ENCODE peak calls at places on chromosomes 5 and 9, in seven cellular contexts. N is heart left ventricle, I is GM23338, Z is thoracic aorta, E is colonic mucosa, A is right cardiac atrium, S is tibial artery. M is an unnamed sample.
A peak's percentile ranks its signal among the peaks of the same experiment; 100 is the strongest.

GRCh38 chr9:115883467-115884329 is 269.9 kb upstream of the PAPPA start:
- DNase-seq in N (no peak), I (peak; percentile 80), Z (no peak), E (peak; percentile 23), A (no peak), S (no peak), M (no peak)

GRCh38 chr9:86445636-86446035 is 91.4 kb upstream of the TUT7 start:
- DNase-seq in N (no peak), I (no peak), Z (no peak), E (no peak), A (no peak), S (no peak), M (no peak)

GRCh38 chr5:64292611-64293215 is 127.1 kb downstream of the RNF180 start:
- DNase-seq in N (no peak), I (no peak), Z (no peak), E (no peak), A (peak; percentile 20), S (no peak), M (no peak)

GRCh38 chr5:122154910-122155309 is 25.6 kb downstream of the ZNF474 start:
- DNase-seq in N (no peak), I (no peak), Z (peak; percentile 40), E (no peak), A (no peak), S (peak; percentile 86), M (no peak)

GRCh38 chr9:131645078-131645776 is 94.6 kb downstream of the RAPGEF1 start:
- DNase-seq in N (no peak), I (no peak), Z (no peak), E (no peak), A (no peak), S (no peak), M (no peak)

GRCh38 chr5:115377468-115378217 is 81.2 kb upstream of the CCDC112 start:
- DNase-seq in N (no peak), I (no peak), Z (no peak), E (no peak), A (no peak), S (no peak), M (no peak)

GRCh38 chr5:27318701-27319100 is 280.3 kb upstream of the CDH9 start:
- DNase-seq in N (no peak), I (no peak), Z (no peak), E (no peak), A (no peak), S (no peak), M (no peak)

GRCh38 chr5:159106569-159107282 is 7.0 kb upstream of the EBF1 start:
- DNase-seq in N (peak; percentile 73), I (peak; percentile 92), Z (no peak), E (peak; percentile 72), A (peak; percentile 89), S (peak; percentile 85), M (peak; percentile 52)

GRCh38 chr5:57458443-57458842 is 24.2 kb downstream of the ACTBL2 start:
- DNase-seq in N (no peak), I (no peak), Z (no peak), E (no peak), A (no peak), S (no peak), M (no peak)

GRCh38 chr9:132725306-132725705 is 55.0 kb downstream of the GTF3C4 start:
- DNase-seq in N (no peak), I (no peak), Z (no peak), E (no peak), A (no peak), S (peak; percentile 32), M (no peak)

GRCh38 chr5:75009559-75010230 is 42.7 kb downstream of the GCNT4 start:
- DNase-seq in N (no peak), I (no peak), Z (no peak), E (no peak), A (no peak), S (no peak), M (no peak)

GRCh38 chr5:68242743-68243142 is 27.2 kb downstream of the PIK3R1 start:
- DNase-seq in N (no peak), I (no peak), Z (no peak), E (no peak), A (no peak), S (no peak), M (no peak)

GRCh38 chr5:68243251-68243650 is 27.7 kb downstream of the PIK3R1 start:
- DNase-seq in N (no peak), I (no peak), Z (no peak), E (no peak), A (no peak), S (no peak), M (no peak)

GRCh38 chr5:68245325-68245724 is 29.8 kb downstream of the PIK3R1 start:
- DNase-seq in N (no peak), I (no peak), Z (no peak), E (no peak), A (no peak), S (no peak), M (no peak)

GRCh38 chr5:68240771-68241170 is 25.2 kb downstream of the PIK3R1 start:
- DNase-seq in N (no peak), I (no peak), Z (no peak), E (no peak), A (no peak), S (no peak), M (no peak)

DNA sequence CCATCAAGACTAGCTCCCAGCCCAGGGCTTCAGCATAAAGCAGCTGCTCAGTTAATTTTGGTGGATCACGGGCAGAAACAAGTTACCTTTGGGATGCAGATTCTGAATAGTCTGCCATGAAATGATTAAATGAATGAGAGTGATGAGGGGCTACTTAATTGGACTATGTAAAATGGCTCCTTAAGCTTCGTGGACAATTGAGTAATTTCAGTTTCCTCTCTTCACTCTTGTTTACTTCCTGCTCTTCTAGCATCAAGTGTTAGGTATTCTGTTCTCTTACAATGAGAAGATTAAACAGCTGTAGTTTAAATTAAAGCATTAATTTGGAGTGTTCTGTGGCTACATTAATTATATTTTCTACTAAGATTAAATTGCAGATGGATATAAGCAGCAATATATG is 28.1 kb downstream of the PIK3R1 start:
- DNase-seq in N (no peak), I (no peak), Z (no peak), E (no peak), A (no peak), S (no peak), M (no peak)
- H3K4me1 ChIP-seq in N (peaks cover 85% of the 10 kb centered on the region), I (peaks cover 1% of the 10 kb centered on the region), Z (peaks cover 29% of the 10 kb centered on the region), E (peaks cover 5% of the 10 kb centered on the region), A (peaks cover 14% of the 10 kb centered on the region), S (peaks cover 86% of the 10 kb centered on the region), M (peaks cover 73% of the 10 kb centered on the region)

GRCh38 chr9:15219511-15219910 is 87.5 kb downstream of the TTC39B start:
- DNase-seq in N (no peak), I (no peak), Z (no peak), E (no peak), A (no peak), S (no peak), M (no peak)
- H3K4me1 ChIP-seq in N (no peaks in the 10 kb centered on the region), I (peaks cover 1% of the 10 kb centered on the region), Z (no peaks in the 10 kb centered on the region), E (no peaks in the 10 kb centered on the region), A (peaks cover 3% of the 10 kb centered on the region), S (peaks cover 7% of the 10 kb centered on the region), M (no peaks in the 10 kb centered on the region)

GRCh38 chr9:130175355-130175754 is 3.2 kb downstream of the NCS1 start:
- DNase-seq in N (no peak), I (no peak), Z (no peak), E (no peak), A (peak; percentile 50), S (no peak), M (no peak)

GRCh38 chr9:130174920-130175321 is 2.7 kb downstream of the NCS1 start:
- DNase-seq in N (no peak), I (no peak), Z (peak; percentile 75), E (no peak), A (peak; percentile 76), S (peak; percentile 96), M (no peak)

GRCh38 chr9:130173462-130173876 is 1.3 kb downstream of the NCS1 start:
- DNase-seq in N (no peak), I (peak; percentile 42), Z (no peak), E (no peak), A (peak; percentile 72), S (peak; percentile 82), M (no peak)

GRCh38 chr9:130172858-130173461 is 756 bp downstream of the NCS1 start:
- DNase-seq in N (no peak), I (no peak), Z (no peak), E (no peak), A (peak; percentile 77), S (peak; percentile 83), M (peak; percentile 18)

DNA sequence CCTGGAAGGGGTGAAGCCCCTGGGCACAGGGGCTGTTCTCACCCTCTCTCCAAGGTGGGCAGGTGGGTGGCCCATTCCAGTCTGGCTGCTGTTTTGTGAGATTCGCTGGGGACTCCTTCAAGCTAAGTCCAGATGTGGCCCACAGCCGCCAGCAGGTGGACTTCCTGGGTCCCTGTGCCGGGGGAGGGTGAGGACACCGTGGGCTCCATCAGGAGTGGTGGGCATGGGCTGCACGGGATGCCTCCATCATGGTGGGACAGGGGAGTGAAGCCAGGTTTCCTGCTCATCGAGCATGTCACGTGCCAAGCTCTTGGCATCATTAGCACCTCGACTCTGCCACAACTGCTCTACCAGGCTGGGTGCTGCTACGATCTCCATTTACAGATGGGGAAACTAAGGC is 1.8 kb downstream of the NCS1 start:
- DNase-seq in N (no peak), I (no peak), Z (no peak), E (no peak), A (no peak), S (no peak), M (no peak)
- H3K4me1 ChIP-seq in N (peaks cover 19% of the 10 kb centered on the region), I (peaks cover 8% of the 10 kb centered on the region), Z (peaks cover 21% of the 10 kb centered on the region), E (no peaks in the 10 kb centered on the region), A (no peaks in the 10 kb centered on the region), S (peaks cover 65% of the 10 kb centered on the region), M (no peaks in the 10 kb centered on the region)

GRCh38 chr9:129480227-129480626 is 140.7 kb downstream of the C9orf50 start:
- DNase-seq in N (no peak), I (no peak), Z (no peak), E (no peak), A (no peak), S (peak; percentile 83), M (no peak)

GRCh38 chr9:129478461-129478860 is 142.4 kb downstream of the C9orf50 start:
- DNase-seq in N (no peak), I (no peak), Z (no peak), E (no peak), A (no peak), S (no peak), M (no peak)

GRCh38 chr9:129480705-129481104 is 140.2 kb downstream of the C9orf50 start:
- DNase-seq in N (no peak), I (no peak), Z (no peak), E (no peak), A (no peak), S (no peak), M (no peak)

GRCh38 chr9:129481424-129481823 is 139.5 kb downstream of the C9orf50 start:
- DNase-seq in N (no peak), I (no peak), Z (no peak), E (no peak), A (no peak), S (no peak), M (no peak)

GRCh38 chr9:129479217-129480011 is 141.5 kb downstream of the C9orf50 start:
- DNase-seq in N (no peak), I (peak; percentile 6), Z (no peak), E (no peak), A (no peak), S (no peak), M (no peak)
- H3K4me1 ChIP-seq in N (peaks cover 54% of the 10 kb centered on the region), I (peaks cover 13% of the 10 kb centered on the region), Z (peaks cover 25% of the 10 kb centered on the region), E (peaks cover 9% of the 10 kb centered on the region), A (peaks cover 12% of the 10 kb centered on the region), S (peaks cover 49% of the 10 kb centered on the region), M (peaks cover 15% of the 10 kb centered on the region)

GRCh38 chr5:72146056-72146455 is 38.8 kb downstream of the MAP1B start:
- DNase-seq in N (no peak), I (no peak), Z (no peak), E (no peak), A (no peak), S (no peak), M (no peak)
- H3K4me1 ChIP-seq in N (peaks cover 70% of the 10 kb centered on the region), I (peaks cover 27% of the 10 kb centered on the region), Z (peaks cover 52% of the 10 kb centered on the region), E (no peaks in the 10 kb centered on the region), A (peaks cover 13% of the 10 kb centered on the region), S (peaks cover 99% of the 10 kb centered on the region), M (no peaks in the 10 kb centered on the region)

M was measured in CD8-positive, alpha-beta memory T cell.